ENCODE peak calls at places on chromosomes 4 and X, in four cellular contexts. A, Q, I and H are unnamed samples.

GRCh38 chr4:52076731-52077130 is 25.6 kb downstream of the SPATA18 start:
- DNase-seq in Q (no peak), A (peak), I (no peak), H (no peak)

GRCh38 chr4:65592089-65592488 is 78.2 kb downstream of the EPHA5 start:
- DNase-seq in A (no peak), I (no peak), Q (no peak), H (no peak)

GRCh38 chrX:15815779-15816452 is 25.6 kb downstream of the ZRSR2 start:
- DNase-seq in Q (peak), I (peak), A (no peak), H (peak)

GRCh38 chr4:145786261-145786660 is 106.3 kb downstream of the C4orf51 start:
- DNase-seq in I (no peak), Q (no peak), A (no peak), H (no peak)

GRCh38 chrX:65926095-65927019 is 113.5 kb downstream of the VSIG4 start:
- DNase-seq in A (no peak), Q (peak), I (no peak), H (peak)

GRCh38 chrX:103405009-103405333 is 28.6 kb downstream of the BEX3 start:
- DNase-seq in A (no peak), Q (no peak), I (no peak), H (no peak)

GRCh38 chr4:56668267-56668666 is 12.8 kb downstream of the HOPX start:
- DNase-seq in I (no peak), A (no peak), Q (peak), H (no peak)

GRCh38 chr4:138199568-138200235 is 42.4 kb downstream of the SLC7A11 start:
- DNase-seq in I (peak), A (peak), Q (no peak), H (no peak)

GRCh38 chrX:45200741-45201234 is at the start of gene DIPK2B:
- DNase-seq in Q (no peak), A (no peak), I (no peak), H (no peak)

GRCh38 chr4:26809811-26810210 is 50.8 kb upstream of the STIM2 start:
- DNase-seq in A (no peak), I (no peak), Q (no peak), H (no peak)

GRCh38 chr4:82983450-82983849 is 27.2 kb downstream of the LIN54 start:
- DNase-seq in Q (no peak), A (no peak), I (no peak), H (no peak)

GRCh38 chr4:144223654-144224053 is 83.1 kb upstream of the GYPA start:
- DNase-seq in A (no peak), I (no peak), Q (no peak), H (no peak)

GRCh38 chr4:89998350-89999098 is 103.9 kb downstream of the MMRN1 start:
- DNase-seq in I (no peak), Q (no peak), A (no peak), H (no peak)

GRCh38 chr4:184968784-184969201 is 49.5 kb upstream of the HELT start:
- DNase-seq in A (no peak), I (peak), Q (no peak), H (no peak)

GRCh38 chr4:91914176-91914804 is 389.5 kb upstream of the GRID2 start:
- DNase-seq in A (no peak), Q (no peak), I (no peak), H (no peak)

GRCh38 chrX:153769158-153769864 is 5.3 kb downstream of the PLXNB3 start:
- DNase-seq in I (no peak), A (no peak), Q (no peak), H (no peak)

GRCh38 chr4:117898496-117898895 is 135.8 kb upstream of the NDST3 start:
- DNase-seq in A (peak), Q (no peak), I (no peak), H (no peak)

GRCh38 chr4:142311916-142312315 is 534.2 kb downstream of the INPP4B start:
- DNase-seq in Q (no peak), A (no peak), I (no peak), H (no peak)

GRCh38 chr4:1053080-1053661 is 41.7 kb downstream of the FGFRL1 start:
- DNase-seq in I (no peak), Q (no peak), A (peak), H (no peak)

GRCh38 chr4:94442251-94442650 is 9.5 kb upstream of the PDLIM5 start:
- DNase-seq in I (no peak), A (no peak), Q (no peak), H (no peak)

GRCh38 chr4:38590017-38590416 is 74.0 kb upstream of the KLF3 start:
- DNase-seq in A (no peak), Q (no peak), I (no peak), H (no peak)

GRCh38 chrX:6852121-6852520 is 295.4 kb upstream of the STS start:
- DNase-seq in Q (no peak), I (no peak), A (no peak), H (no peak)

GRCh38 chrX:134753185-134754008 is 95.1 kb upstream of the PLAC1 start:
- DNase-seq in Q (no peak), I (no peak), A (peak), H (no peak)

GRCh38 chr4:6465985-6466384 is 6.4 kb downstream of the PPP2R2C start:
- DNase-seq in A (no peak), Q (no peak), I (no peak), H (no peak)

GRCh38 chr4:1198070-1198844 is 25.9 kb upstream of the SPON2 start:
- DNase-seq in I (no peak), Q (no peak), A (peak), H (no peak)

GRCh38 chrX:13662537-13662841 is 9.5 kb downstream of the TCEANC start:
- DNase-seq in I (no peak), A (peak), Q (no peak), H (no peak)

GRCh38 chr4:56530269-56531148 is 24.9 kb downstream of the ARL9 start:
- DNase-seq in Q (peak), I (peak), A (peak), H (peak)

GRCh38 chr4:57020467-57021101 is 41.9 kb downstream of the POLR2B start:
- DNase-seq in A (peak), I (no peak), Q (no peak), H (no peak)

GRCh38 chr4:120769227-120769626 is 153.3 kb downstream of the PRDM5 start:
- DNase-seq in Q (no peak), A (peak), I (peak), H (no peak)

GRCh38 chrX:11899091-11899490 is 141.1 kb downstream of the MSL3 start:
- DNase-seq in I (peak), A (peak), Q (no peak), H (no peak)

GRCh38 chrX:129654652-129655546 is at the start of gene APLN:
- DNase-seq in I (peak), Q (peak), A (peak), H (peak)

GRCh38 chrX:129653985-129654651 is 638 bp downstream of the APLN start:
- DNase-seq in I (peak), A (peak), Q (peak), H (peak)

GRCh38 chrX:129658429-129658828 is 3.7 kb upstream of the APLN start:
- DNase-seq in Q (no peak), I (no peak), A (no peak), H (no peak)

GRCh38 chrX:129653181-129653984 is 1.4 kb downstream of the APLN start:
- DNase-seq in I (no peak), Q (no peak), A (no peak), H (no peak)

DNA sequence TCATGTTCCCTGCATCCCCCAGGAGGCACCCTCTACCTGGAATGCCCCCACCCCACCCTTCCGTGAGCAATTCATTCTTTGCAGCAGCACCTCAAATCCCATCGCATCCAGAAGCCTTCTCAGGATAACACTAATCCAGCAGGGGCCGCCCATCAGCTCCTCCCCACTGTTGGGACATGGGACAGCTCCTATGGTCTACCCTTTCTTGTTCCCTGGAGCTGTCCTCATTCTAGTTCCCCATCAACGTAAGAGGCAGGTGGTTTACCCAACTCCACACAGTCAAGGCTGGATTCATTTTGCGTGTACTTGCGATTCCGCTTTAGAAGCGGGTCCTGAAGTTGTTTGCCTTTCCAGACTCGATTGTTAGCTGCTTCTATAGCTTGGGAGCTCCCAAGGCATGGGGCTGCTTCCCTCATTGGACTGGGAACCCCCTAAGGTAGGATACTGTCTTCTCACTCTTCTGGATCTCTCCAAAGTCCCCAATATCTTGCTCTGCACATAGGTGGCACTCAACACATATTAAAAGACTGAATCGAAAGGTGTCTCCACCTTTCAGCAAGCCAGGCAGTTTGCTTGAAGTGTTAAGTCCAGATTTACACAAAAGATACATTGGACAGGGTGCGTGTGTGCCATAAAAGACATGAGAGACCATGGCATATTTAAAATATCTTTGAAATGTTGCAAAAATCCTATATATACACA is 942 bp upstream of the APLN start:
- DNase-seq in A (no peak), I (no peak), Q (peak), H (no peak)
- TF ChIP-seq CTCF in A (peak), I (no peak), Q (peak), H (no peak)

GRCh38 chr4:107117726-107118125 is 81.6 kb upstream of the DKK2 start:
- DNase-seq in I (no peak), A (no peak), Q (no peak), H (no peak)
- TF ChIP-seq CTCF in I (no peak), A (no peak), Q (no peak), H (no peak)

GRCh38 chr4:167052631-167053085 is 181.6 kb downstream of the SPOCK3 start:
- DNase-seq in I (no peak), A (no peak), Q (no peak), H (no peak)

GRCh38 chr4:167049257-167049656 is 185.0 kb downstream of the SPOCK3 start:
- DNase-seq in Q (no peak), I (no peak), A (no peak), H (no peak)
- TF ChIP-seq CTCF in Q (no peak), I (no peak), A (no peak), H (no peak)

GRCh38 chrX:1462596-1463251 is 10.0 kb upstream of the ASMTL start:
- DNase-seq in Q (no peak), I (no peak), A (peak), H (peak)
- TF ChIP-seq CTCF in Q (no peak), I (no peak), A (no peak), H (no peak)

DNA sequence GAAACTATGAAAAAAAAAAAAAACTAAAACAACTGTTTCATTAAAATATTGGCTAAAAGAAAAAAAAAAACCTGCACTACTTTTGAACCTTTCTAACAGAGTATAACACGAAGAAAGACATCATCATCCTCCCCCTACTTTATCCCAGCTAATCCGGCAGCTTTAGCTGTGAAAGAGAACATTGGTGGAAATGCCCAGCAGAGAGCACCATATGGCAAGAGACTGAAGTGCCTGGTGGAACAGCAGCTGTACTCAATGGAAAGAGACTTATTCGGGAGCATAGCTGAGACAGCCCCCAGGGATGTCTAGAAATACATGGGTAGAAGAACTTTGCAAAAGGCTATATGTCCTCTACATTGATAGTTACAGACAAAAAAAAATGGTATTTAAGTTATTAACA is 30.3 kb downstream of the STPG2 start:
- DNase-seq in Q (peak), I (no peak), A (peak), H (peak)
- TF ChIP-seq CTCF in Q (no peak), I (no peak), A (peak), H (no peak)

GRCh38 chr4:98447648-98448047 is 186.5 kb downstream of the RAP1GDS1 start:
- DNase-seq in Q (no peak), I (no peak), A (no peak), H (peak)
- TF ChIP-seq CTCF in Q (no peak), I (no peak), A (no peak), H (no peak)

DNA sequence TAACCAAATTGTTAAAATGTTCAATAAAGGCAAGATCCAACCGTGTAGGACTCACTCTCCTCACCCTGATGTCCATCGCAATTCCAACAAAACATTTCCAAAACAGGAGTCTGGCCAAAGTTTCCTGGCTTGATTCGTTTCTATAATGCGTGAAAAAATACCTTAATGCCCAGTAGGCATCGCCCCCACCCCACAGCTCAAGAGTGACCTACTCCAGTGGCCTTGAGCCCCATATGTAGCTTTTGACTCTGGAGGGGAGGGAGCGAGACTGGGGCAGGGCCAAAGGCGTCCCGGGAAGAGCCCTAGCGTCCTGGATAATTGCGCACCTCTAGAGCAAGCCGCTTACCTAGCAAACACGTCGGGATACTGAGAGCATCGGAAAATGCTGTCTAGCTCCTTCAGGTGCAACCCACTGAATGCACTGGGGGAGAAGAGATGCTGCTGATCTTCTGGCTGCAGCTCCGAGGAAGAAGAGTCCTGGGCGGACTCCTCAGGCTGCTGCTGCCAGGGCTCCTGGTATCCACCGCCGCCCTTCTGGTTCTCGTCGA is 55.6 kb upstream of the NKAP start:
- DNase-seq in Q (no peak), I (no peak), A (no peak), H (no peak)
- TF ChIP-seq CTCF in Q (no peak), I (no peak), A (no peak), H (no peak)